ENCODE peak calls at places on chromosomes 13 and 19, in five cellular contexts. K is HFF-Myc, C is foreskin fibroblast, P is fibroblast of mammary gland, O is cardiac fibroblast. J is an unnamed sample.

GRCh38 chr13:44149821-44150220 is 223.8 kb upstream of the SERP2 start:
- DNase-seq in K (no peak), C (no peak), P (no peak), O (no peak), J (no peak)

GRCh38 chr19:56840452-56841193 is at the start of the genes PEG3 and ZIM2:
- DNase-seq in K (no peak), C (peak; percentile 18), P (peak; percentile 0), O (peak; percentile 20), J (no peak)

GRCh38 chr13:100274942-100275506 is 186.1 kb downstream of the PCCA start:
- DNase-seq in K (no peak), C (no peak), P (no peak), O (no peak), J (peak; percentile 18)

GRCh38 chr19:49338023-49338677 is 2.9 kb downstream of the CD37 start:
- DNase-seq in K (no peak), C (no peak), P (no peak), O (no peak), J (no peak)

GRCh38 chr19:40721936-40722661 is 5.2 kb downstream of the ITPKC start:
- DNase-seq in K (no peak), C (peak; percentile 25), P (peak; percentile 74), O (peak; percentile 41), J (no peak)

GRCh38 chr13:35765941-35766340 is 289.5 kb upstream of the MAB21L1 start:
- DNase-seq in K (no peak), C (no peak), P (no peak), O (no peak), J (no peak)

GRCh38 chr13:74136089-74136658 is 2.0 kb upstream of the KLF12 start:
- DNase-seq in K (no peak), C (peak; percentile 72), P (peak; percentile 53), O (peak; percentile 59), J (no peak)

GRCh38 chr13:87554045-87554444 is 117.1 kb upstream of the SLITRK5 start:
- DNase-seq in K (no peak), C (no peak), P (no peak), O (no peak), J (no peak)

GRCh38 chr19:3868770-3869456 is at the start of gene ZFR2:
- DNase-seq in K (no peak), C (no peak), P (no peak), O (no peak), J (no peak)

GRCh38 chr13:31775686-31776085 is 36.4 kb downstream of the RXFP2 start:
- DNase-seq in K (no peak), C (no peak), P (peak; percentile 76), O (peak; percentile 87), J (no peak)

GRCh38 chr13:37132211-37132610 is 26.7 kb upstream of the CSNK1A1L start:
- DNase-seq in K (no peak), C (no peak), P (no peak), O (no peak), J (no peak)

GRCh38 chr19:2139385-2140192 is 11.8 kb downstream of the AP3D1 start:
- DNase-seq in K (no peak), C (no peak), P (no peak), O (no peak), J (no peak)

GRCh38 chr19:1874554-1875185 is 10.6 kb downstream of the ABHD17A start:
- DNase-seq in K (no peak), C (no peak), P (peak; percentile 39), O (no peak), J (no peak)

GRCh38 chr13:110825516-110825915 is 89.4 kb downstream of the ANKRD10 start:
- DNase-seq in K (no peak), C (no peak), P (no peak), O (no peak), J (no peak)

GRCh38 chr13:43127103-43127817 is 103.9 kb downstream of the DNAJC15 start:
- DNase-seq in K (no peak), C (no peak), P (no peak), O (peak; percentile 31), J (no peak)

GRCh38 chr13:35881360-35881759 is 249.8 kb downstream of the DCLK1 start:
- DNase-seq in K (no peak), C (peak; percentile 43), P (no peak), O (peak; percentile 38), J (no peak)

GRCh38 chr19:48348039-48348438 is 15.7 kb downstream of the TMEM143 start:
- DNase-seq in K (no peak), C (peak; percentile 67), P (peak; percentile 34), O (peak; percentile 36), J (no peak)

GRCh38 chr13:26628706-26629105 is 71.2 kb downstream of the WASF3 start:
- DNase-seq in K (no peak), C (peak; percentile 41), P (peak; percentile 53), O (peak; percentile 40), J (no peak)

GRCh38 chr19:40724848-40725247 is 7.9 kb downstream of the ITPKC start:
- DNase-seq in K (no peak), C (no peak), P (no peak), O (no peak), J (no peak)

GRCh38 chr13:113800576-113800926 is 41.5 kb downstream of the TMEM255B start:
- DNase-seq in K (no peak), C (no peak), P (no peak), O (no peak), J (no peak)

GRCh38 chr19:8512991-8513686 is 828 bp downstream of the ZNF414 start:
- DNase-seq in K (no peak), C (no peak), P (no peak), O (no peak), J (no peak)

GRCh38 chr13:110811751-110812110 is 98.2 kb downstream of the ING1 start:
- DNase-seq in K (no peak), C (no peak), P (no peak), O (no peak), J (no peak)

GRCh38 chr19:44890366-44891015 is 563 bp upstream of the TOMM40 start:
- DNase-seq in K (peak; percentile 100), C (peak; percentile 100), P (peak; percentile 100), O (peak; percentile 100), J (peak; percentile 100)

GRCh38 chr13:62702502-62702901 is 1286.9 kb upstream of the PCDH20 start:
- DNase-seq in K (no peak), C (no peak), P (no peak), O (no peak), J (no peak)

GRCh38 chr19:29268721-29269483 is 56.0 kb upstream of the UQCRFS1 start:
- DNase-seq in K (no peak), C (no peak), P (no peak), O (no peak), J (no peak)

GRCh38 chr13:36282818-36283432 is 14.7 kb downstream of the CCDC169 start:
- DNase-seq in K (no peak), C (peak; percentile 65), P (peak; percentile 62), O (peak; percentile 69), J (peak; percentile 38)

DNA sequence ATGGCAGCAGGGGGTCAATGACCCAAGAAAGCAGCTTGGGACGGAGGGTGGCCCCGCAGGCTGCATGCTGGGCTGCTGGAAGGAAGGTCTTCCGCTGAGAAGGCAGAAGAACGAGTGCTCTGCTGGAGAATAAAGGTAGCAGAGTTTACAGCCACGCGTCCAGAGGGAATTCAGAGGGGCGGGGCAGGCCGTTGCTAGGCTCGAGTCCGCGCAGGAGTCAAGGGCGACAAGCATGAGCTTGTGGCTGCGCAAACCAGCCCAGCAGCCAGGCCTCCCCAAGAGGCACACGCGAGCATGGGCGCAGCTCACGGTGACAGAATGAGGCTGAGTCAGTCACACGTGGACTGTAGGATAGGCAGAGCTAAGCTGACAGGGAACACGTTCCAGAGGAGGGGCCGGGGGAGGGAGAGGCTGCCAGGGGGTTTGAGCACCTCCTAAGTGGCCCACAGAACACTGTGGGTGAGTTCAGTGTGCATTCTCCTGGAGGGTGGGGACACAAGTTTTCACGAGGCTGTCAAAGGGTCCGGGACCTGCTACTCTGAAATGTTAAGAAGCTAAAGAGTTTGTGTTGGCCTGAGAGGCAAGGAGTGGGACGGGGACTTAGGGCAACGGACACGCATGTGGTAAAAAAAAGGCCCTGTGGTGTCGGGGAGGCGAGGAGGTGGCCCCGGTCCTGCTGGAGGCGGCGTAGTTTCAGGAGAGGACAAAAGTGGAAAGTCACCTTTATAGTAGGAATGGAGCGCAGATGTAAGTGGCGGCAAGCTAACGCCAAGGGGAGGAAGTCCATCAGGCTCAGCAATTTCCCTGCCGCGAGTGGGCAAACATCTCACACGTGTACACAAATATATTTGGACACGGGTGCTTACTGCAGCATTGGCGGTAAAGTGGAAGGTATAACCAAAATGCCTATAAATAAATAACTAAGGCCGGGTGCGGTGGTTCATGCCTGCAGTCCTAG is 17.7 kb downstream of the RFX2 start:
- DNase-seq in K (no peak), C (peak; percentile 94), P (peak; percentile 85), O (peak; percentile 82), J (no peak)
- TF ChIP-seq CTCF in K (no peak), C (no peak), P (no peak), O (no peak), J (no peak)

DNA sequence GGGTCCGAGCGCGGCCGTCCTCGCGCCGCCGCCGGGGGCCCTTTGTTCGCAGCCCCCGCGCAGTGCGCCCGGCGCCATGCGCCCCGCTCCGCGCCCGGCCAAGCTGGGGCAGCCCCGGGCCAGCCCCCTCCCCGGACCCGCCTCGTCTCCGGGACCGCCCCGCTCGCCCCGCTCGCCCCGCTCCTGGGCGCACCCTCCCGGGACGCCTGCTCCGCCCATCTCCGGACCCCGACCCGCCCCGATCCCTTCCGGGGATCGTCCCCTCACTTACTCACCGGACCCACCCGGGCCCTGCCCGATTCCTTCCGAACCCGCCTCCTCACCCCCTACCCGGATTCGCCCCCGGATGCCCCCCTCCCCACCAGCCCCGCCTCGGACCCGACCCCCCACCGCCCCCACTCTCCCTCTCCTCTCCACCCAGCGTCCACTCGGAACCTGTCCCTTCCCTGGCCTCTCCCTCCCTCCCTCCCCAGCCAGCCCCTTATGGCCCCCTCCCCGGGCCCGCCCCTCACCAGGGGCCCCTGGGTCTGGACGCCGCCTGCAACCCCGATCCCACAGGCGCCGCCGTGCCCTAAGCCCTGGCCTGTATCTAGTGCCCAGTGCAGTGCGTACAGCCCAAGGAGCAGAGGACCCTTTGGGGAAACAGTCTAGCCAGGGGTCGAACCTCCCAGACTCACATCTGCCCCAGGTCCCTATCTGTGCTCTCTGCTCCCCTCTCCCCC is at the start of gene CPAMD8:
- DNase-seq in K (no peak), C (no peak), P (no peak), O (no peak), J (no peak)
- H3K4me3 ChIP-seq in K (no peak within 1 kb of the TSS), C (no peak within 1 kb of the TSS), P (no peak within 1 kb of the TSS), O (no peak within 1 kb of the TSS), J (peak within 1 kb of the TSS; percentile 7)

DNA sequence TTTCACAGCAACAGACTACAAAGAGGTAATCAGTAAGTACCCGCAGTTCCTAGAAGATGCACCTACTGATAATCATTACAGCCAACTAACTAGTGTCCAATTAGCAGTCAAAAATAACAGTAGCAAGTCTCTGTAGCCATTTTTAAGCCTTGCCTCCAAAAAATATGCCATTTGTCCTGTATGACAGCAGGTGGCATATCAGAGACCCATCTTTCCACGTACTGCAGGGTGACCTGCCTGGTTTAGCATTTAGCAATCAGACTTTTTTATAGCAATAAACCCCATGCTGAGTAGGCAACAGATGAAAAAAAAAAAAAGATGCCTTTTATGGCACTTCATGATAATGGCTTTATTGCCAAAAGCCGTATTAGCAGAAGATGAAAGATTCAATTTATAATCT is 155.3 kb upstream of the LSM14A start:
- DNase-seq in K (no peak), C (no peak), P (no peak), O (no peak), J (no peak)
- TF ChIP-seq CTCF in K (no peak), C (no peak), P (no peak), O (no peak), J (no peak)

DNA sequence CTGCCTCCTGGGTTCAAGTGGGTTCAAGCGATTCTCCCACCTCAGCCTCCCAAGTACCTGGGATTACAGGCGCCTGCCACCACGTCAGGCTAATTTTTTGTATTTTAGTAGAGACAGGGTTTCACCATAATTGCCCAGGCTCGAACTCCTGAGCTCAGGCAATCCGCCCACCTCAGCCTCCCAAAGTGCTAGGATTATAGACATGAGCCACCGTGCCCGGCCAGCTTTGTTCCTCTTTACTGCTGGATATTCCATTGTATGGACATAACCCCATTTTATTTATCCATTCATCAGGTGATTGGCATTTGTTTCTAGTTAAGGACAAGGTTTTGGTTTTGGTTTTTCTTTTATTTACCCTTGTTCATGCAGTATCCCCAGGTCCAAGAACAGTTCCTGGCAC is 4.1 kb upstream of the RPS9 start:
- DNase-seq in K (no peak), C (no peak), P (no peak), O (no peak), J (no peak)
- H3K4me3 ChIP-seq in K (no peak overlapping the region), C (no peak overlapping the region), P (no peak overlapping the region), O (no peak overlapping the region), J (no peak overlapping the region)

J was measured in astrocyte of the cerebellum.